ENCODE peak calls at places on chromosomes 11 and 22, in five cellular contexts. One of them, this sample, is unnamed.

GRCh38 chr22:41589260-41589600 is 410 bp downstream of the PMM1 start:
- DNase-seq in IMR-90: no peak
- DNase-seq in fibroblast of mammary gland: no peak
- DNase-seq in astrocyte of the spinal cord: no peak
- DNase-seq in AG09319: no peak
- DNase-seq in this sample: peak; percentile 43

GRCh38 chr11:61071208-61071681 is 31.0 kb upstream of the CD5 start:
- DNase-seq in IMR-90: no peak
- DNase-seq in fibroblast of mammary gland: no peak
- DNase-seq in astrocyte of the spinal cord: no peak
- DNase-seq in AG09319: no peak
- DNase-seq in this sample: peak; percentile 79

GRCh38 chr11:134086376-134086775 is 17.5 kb downstream of the JAM3 start:
- DNase-seq in IMR-90: no peak
- DNase-seq in fibroblast of mammary gland: no peak
- DNase-seq in astrocyte of the spinal cord: no peak
- DNase-seq in AG09319: no peak
- DNase-seq in this sample: no peak

GRCh38 chr11:23732026-23732425 is 764.8 kb upstream of the LUZP2 start:
- DNase-seq in IMR-90: peak; percentile 65
- DNase-seq in fibroblast of mammary gland: no peak
- DNase-seq in astrocyte of the spinal cord: peak; percentile 59
- DNase-seq in AG09319: no peak
- DNase-seq in this sample: no peak

GRCh38 chr11:10004526-10005113 is 289.4 kb downstream of the SBF2 start:
- DNase-seq in IMR-90: no peak
- DNase-seq in fibroblast of mammary gland: no peak
- DNase-seq in astrocyte of the spinal cord: no peak
- DNase-seq in AG09319: no peak
- DNase-seq in this sample: no peak

GRCh38 chr11:28836285-28837081 is 728.3 kb downstream of the METTL15 start:
- DNase-seq in IMR-90: peak; percentile 99
- DNase-seq in fibroblast of mammary gland: peak; percentile 81
- DNase-seq in astrocyte of the spinal cord: peak; percentile 97
- DNase-seq in AG09319: no peak
- DNase-seq in this sample: no peak

GRCh38 chr11:91299980-91300379 is 924.6 kb upstream of the FAT3 start:
- DNase-seq in IMR-90: peak; percentile 59
- DNase-seq in fibroblast of mammary gland: peak; percentile 1
- DNase-seq in astrocyte of the spinal cord: peak; percentile 60
- DNase-seq in AG09319: no peak
- DNase-seq in this sample: peak; percentile 6

GRCh38 chr11:2932850-2933251 is 3.6 kb upstream of the PHLDA2 start:
- DNase-seq in IMR-90: peak; percentile 46
- DNase-seq in fibroblast of mammary gland: peak; percentile 60
- DNase-seq in astrocyte of the spinal cord: peak; percentile 81
- DNase-seq in AG09319: no peak
- DNase-seq in this sample: no peak

GRCh38 chr11:84313830-84314359 is 1027.7 kb upstream of the CCDC90B start:
- DNase-seq in IMR-90: no peak
- DNase-seq in fibroblast of mammary gland: peak; percentile 69
- DNase-seq in astrocyte of the spinal cord: no peak
- DNase-seq in AG09319: no peak
- DNase-seq in this sample: no peak

DNA sequence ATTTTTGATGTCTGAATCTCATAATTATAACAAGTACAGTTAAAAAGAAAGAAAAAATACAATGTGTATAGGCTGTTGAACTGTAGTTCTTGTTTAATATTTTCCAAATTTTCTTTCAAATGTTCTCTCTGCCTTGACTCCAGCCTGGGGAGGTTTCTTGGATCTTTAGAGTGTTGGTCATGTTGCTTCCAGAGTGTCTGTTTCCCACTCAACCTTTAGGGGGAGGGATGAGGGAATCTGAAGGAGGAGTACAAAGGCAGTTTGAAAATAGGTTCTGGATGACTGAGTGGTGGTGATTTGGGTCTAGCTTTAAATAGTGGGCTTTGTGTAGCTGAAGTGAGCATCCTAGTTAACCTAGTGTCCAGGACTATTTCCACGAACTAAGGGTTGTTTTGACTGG is 2.0 kb downstream of the CTNND1 start:
- DNase-seq in IMR-90: peak; percentile 53
- DNase-seq in fibroblast of mammary gland: peak; percentile 59
- DNase-seq in astrocyte of the spinal cord: peak; percentile 58
- DNase-seq in AG09319: no peak
- DNase-seq in this sample: no peak
- TF ChIP-seq CTCF in IMR-90: peak; percentile 34
- TF ChIP-seq CTCF in fibroblast of mammary gland: peak; percentile 52
- TF ChIP-seq CTCF in astrocyte of the spinal cord: peak; percentile 52
- TF ChIP-seq CTCF in AG09319: peak; percentile 36
- TF ChIP-seq CTCF in this sample: no peak

GRCh38 chr22:30575859-30576258 is 1.4 kb upstream of the GAL3ST1 start:
- DNase-seq in IMR-90: no peak
- DNase-seq in fibroblast of mammary gland: no peak
- DNase-seq in astrocyte of the spinal cord: no peak
- DNase-seq in AG09319: no peak
- DNase-seq in this sample: no peak

GRCh38 chr22:30572840-30573593 is 1.4 kb downstream of the GAL3ST1 start:
- DNase-seq in IMR-90: no peak
- DNase-seq in fibroblast of mammary gland: no peak
- DNase-seq in astrocyte of the spinal cord: no peak
- DNase-seq in AG09319: no peak
- DNase-seq in this sample: no peak

GRCh38 chr22:30574095-30574981 is at the start of gene GAL3ST1:
- DNase-seq in IMR-90: no peak
- DNase-seq in fibroblast of mammary gland: no peak
- DNase-seq in astrocyte of the spinal cord: no peak
- DNase-seq in AG09319: no peak
- DNase-seq in this sample: no peak

GRCh38 chr22:30573594-30574094 is 821 bp downstream of the GAL3ST1 start:
- DNase-seq in IMR-90: no peak
- DNase-seq in fibroblast of mammary gland: no peak
- DNase-seq in astrocyte of the spinal cord: no peak
- DNase-seq in AG09319: no peak
- DNase-seq in this sample: no peak

GRCh38 chr22:30575011-30575671 is 676 bp upstream of the GAL3ST1 start:
- DNase-seq in IMR-90: peak; percentile 70
- DNase-seq in fibroblast of mammary gland: peak; percentile 46
- DNase-seq in astrocyte of the spinal cord: peak; percentile 29
- DNase-seq in AG09319: no peak
- DNase-seq in this sample: no peak
- TF ChIP-seq CTCF in IMR-90: no peak
- TF ChIP-seq CTCF in fibroblast of mammary gland: peak; percentile 7
- TF ChIP-seq CTCF in astrocyte of the spinal cord: no peak
- TF ChIP-seq CTCF in AG09319: peak; percentile 2
- TF ChIP-seq CTCF in this sample: no peak

DNA sequence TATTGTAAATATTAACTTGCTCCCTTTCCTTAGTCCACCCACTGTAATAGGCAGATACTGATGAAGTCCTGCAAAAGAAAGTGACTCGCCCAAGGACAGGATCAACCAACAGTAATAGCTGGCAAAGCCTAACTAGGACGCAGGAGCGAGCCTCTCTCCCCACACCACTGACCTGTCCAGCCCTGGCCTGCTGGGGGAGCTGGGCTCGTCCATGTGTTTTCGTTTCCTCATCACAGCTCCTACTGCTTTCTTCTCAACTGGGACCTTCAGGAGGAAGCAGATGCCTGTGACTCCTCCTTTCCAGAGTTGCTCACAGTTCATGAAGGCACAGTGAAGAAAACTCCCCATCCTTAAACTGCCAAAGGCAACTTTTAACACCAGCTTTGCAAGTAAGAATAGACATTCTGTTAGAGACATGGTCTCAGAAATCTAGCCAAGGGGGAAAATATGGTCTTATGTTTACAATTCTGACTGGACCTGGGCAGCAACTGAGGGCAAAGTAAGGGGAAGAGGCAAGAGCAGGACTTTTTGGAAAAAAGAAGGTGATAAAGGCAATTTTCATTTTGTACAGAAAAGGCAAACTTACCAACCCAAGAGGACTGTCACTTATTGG is 11.6 kb upstream of the GPHA2 start:
- DNase-seq in IMR-90: no peak
- DNase-seq in fibroblast of mammary gland: peak; percentile 28
- DNase-seq in astrocyte of the spinal cord: no peak
- DNase-seq in AG09319: no peak
- DNase-seq in this sample: no peak
- TF ChIP-seq CTCF in IMR-90: no peak
- TF ChIP-seq CTCF in fibroblast of mammary gland: no peak
- TF ChIP-seq CTCF in astrocyte of the spinal cord: no peak
- TF ChIP-seq CTCF in AG09319: no peak
- TF ChIP-seq CTCF in this sample: no peak

DNA sequence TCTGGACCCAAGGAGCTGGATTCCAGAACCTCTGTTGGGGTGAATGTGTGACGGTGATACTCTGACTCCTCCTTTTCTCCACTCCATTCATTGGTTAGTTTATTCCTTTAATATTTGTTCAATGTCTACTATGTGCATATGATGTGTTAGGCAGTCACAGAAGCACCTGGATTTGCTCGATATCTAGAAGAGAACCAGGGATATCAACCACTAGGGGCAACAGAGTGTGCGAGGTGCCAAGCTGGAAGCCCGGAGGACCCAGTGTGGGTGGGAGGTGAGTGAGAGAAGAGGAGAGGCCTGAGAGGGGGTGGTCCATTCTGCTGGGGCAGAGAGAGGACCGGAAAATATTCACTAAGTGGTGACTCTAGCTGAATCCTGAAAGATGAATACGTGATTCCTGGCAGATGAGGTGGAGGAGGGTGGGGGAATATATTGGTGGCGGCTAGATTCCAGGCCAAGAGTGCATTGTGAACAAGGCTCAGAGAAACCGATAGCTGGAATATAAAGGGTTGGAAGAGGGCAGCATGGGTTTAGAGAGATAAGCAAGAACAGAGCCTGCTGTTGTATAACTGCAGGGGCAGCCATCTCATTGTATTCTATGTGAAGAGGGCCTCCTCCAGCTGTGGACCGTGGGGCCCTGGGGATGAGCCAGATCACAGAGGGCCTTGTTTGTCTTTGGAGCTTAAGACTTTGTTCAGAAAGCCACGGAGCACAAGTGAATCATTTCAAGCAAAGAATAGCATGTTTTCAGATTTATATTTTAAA is 6.9 kb upstream of the TIMP3 start:
- DNase-seq in IMR-90: peak; percentile 54
- DNase-seq in fibroblast of mammary gland: no peak
- DNase-seq in astrocyte of the spinal cord: peak; percentile 33
- DNase-seq in AG09319: no peak
- DNase-seq in this sample: no peak
- TF ChIP-seq CTCF in IMR-90: no peak
- TF ChIP-seq CTCF in fibroblast of mammary gland: peak; percentile 2
- TF ChIP-seq CTCF in astrocyte of the spinal cord: peak; percentile 13
- TF ChIP-seq CTCF in AG09319: no peak
- TF ChIP-seq CTCF in this sample: no peak

GRCh38 chr11:34653851-34654490 is 33.1 kb downstream of the EHF start:
- DNase-seq in IMR-90: peak; percentile 99
- DNase-seq in fibroblast of mammary gland: peak; percentile 95
- DNase-seq in astrocyte of the spinal cord: peak; percentile 90
- DNase-seq in AG09319: peak; percentile 92
- DNase-seq in this sample: no peak
- TF ChIP-seq CTCF in IMR-90: peak; percentile 32
- TF ChIP-seq CTCF in fibroblast of mammary gland: peak; percentile 6
- TF ChIP-seq CTCF in astrocyte of the spinal cord: no peak
- TF ChIP-seq CTCF in AG09319: peak; percentile 15
- TF ChIP-seq CTCF in this sample: no peak

GRCh38 chr11:19813158-19813879 is 100.7 kb downstream of the NAV2 start:
- DNase-seq in IMR-90: no peak
- DNase-seq in fibroblast of mammary gland: no peak
- DNase-seq in astrocyte of the spinal cord: no peak
- DNase-seq in AG09319: no peak
- DNase-seq in this sample: no peak

GRCh38 chr11:19812096-19812495 is 99.5 kb downstream of the NAV2 start:
- DNase-seq in IMR-90: no peak
- DNase-seq in fibroblast of mammary gland: no peak
- DNase-seq in astrocyte of the spinal cord: no peak
- DNase-seq in AG09319: no peak
- DNase-seq in this sample: no peak

GRCh38 chr11:19812710-19813109 is 100.1 kb downstream of the NAV2 start:
- DNase-seq in IMR-90: no peak
- DNase-seq in fibroblast of mammary gland: no peak
- DNase-seq in astrocyte of the spinal cord: no peak
- DNase-seq in AG09319: no peak
- DNase-seq in this sample: no peak

GRCh38 chr11:19816040-19816439 is 103.4 kb downstream of the NAV2 start:
- DNase-seq in IMR-90: no peak
- DNase-seq in fibroblast of mammary gland: no peak
- DNase-seq in astrocyte of the spinal cord: no peak
- DNase-seq in AG09319: no peak
- DNase-seq in this sample: no peak

DNA sequence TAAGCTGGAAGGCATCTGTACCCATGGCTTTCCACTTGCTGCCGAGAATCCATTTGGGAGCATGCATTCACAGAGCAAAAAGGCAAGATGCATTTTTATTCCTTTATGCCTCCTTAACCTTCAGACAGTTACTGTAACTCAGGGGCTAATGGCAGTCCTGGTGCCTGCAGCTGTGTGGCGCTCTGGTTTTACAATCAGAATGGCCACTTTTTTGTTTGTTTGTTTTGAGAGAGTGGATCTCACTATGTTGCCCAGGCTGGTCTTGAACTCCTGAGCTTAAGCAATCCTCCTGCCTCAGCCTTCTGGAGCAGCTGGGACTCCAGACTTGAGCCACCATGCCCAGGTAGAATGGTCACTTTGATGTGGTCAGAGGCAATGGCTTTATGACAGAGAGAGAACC is 101.8 kb downstream of the NAV2 start:
- DNase-seq in IMR-90: no peak
- DNase-seq in fibroblast of mammary gland: no peak
- DNase-seq in astrocyte of the spinal cord: no peak
- DNase-seq in AG09319: no peak
- DNase-seq in this sample: no peak
- TF ChIP-seq CTCF in IMR-90: no peak
- TF ChIP-seq CTCF in fibroblast of mammary gland: no peak
- TF ChIP-seq CTCF in astrocyte of the spinal cord: peak; percentile 19
- TF ChIP-seq CTCF in AG09319: no peak
- TF ChIP-seq CTCF in this sample: no peak